ENCODE peak calls at places on chromosomes 1 and 21, in six cellular contexts. D is IMR-90, R is A549, X is SK-N-SH, G is WTC11, K is H1. Z is an unnamed sample.

GRCh38 chr1:187680823-187681222 is 852.1 kb downstream of the PLA2G4A start:
- DNase-seq in D (peak), R (no peak), X (no peak), G (no peak), K (no peak), Z (no peak)

GRCh38 chr1:172449585-172450523 is 6.0 kb upstream of the PIGC start:
- DNase-seq in D (peak), R (peak), X (peak), G (peak), K (peak), Z (peak)

GRCh38 chr1:121516279-121516967 is 331.6 kb downstream of the SRGAP2C start:
- DNase-seq in D (no peak), R (no peak), X (no peak), G (no peak), K (no peak), Z (no peak)

GRCh38 chr1:111880866-111881837 is 108.3 kb downstream of the KCND3 start:
- DNase-seq in D (no peak), R (no peak), X (peak), G (no peak), K (no peak), Z (no peak)

GRCh38 chr21:45332981-45333582 is 45.4 kb upstream of the POFUT2 start:
- DNase-seq in D (no peak), R (no peak), X (no peak), G (no peak), K (no peak), Z (no peak)

GRCh38 chr1:175663991-175664390 is 79.4 kb downstream of the TNR start:
- DNase-seq in D (no peak), R (no peak), X (no peak), G (no peak), K (no peak), Z (no peak)

GRCh38 chr1:58447891-58448290 is 98.6 kb downstream of the OMA1 start:
- DNase-seq in D (no peak), R (no peak), X (peak), G (no peak), K (no peak), Z (no peak)

GRCh38 chr1:60423181-60423780 is 349.7 kb upstream of the C1orf87 start:
- DNase-seq in D (no peak), R (no peak), X (no peak), G (no peak), K (no peak), Z (no peak)

GRCh38 chr1:36464605-36465393 is 615 bp upstream of the MRPS15 start:
- DNase-seq in D (peak), R (no peak), X (no peak), G (peak), K (no peak), Z (no peak)

GRCh38 chr1:63775418-63776127 is 1.8 kb downstream of the ROR1 start:
- DNase-seq in D (peak), R (no peak), X (peak), G (no peak), K (no peak), Z (no peak)

GRCh38 chr1:201628490-201628889 is 89.6 kb downstream of the NAV1 start:
- DNase-seq in D (no peak), R (no peak), X (peak), G (peak), K (no peak), Z (no peak)

GRCh38 chr1:179818260-179818659 is 59.3 kb downstream of the TOR1AIP2 start:
- DNase-seq in D (no peak), R (no peak), X (no peak), G (no peak), K (no peak), Z (no peak)

GRCh38 chr21:37712204-37712934 is 203.9 kb downstream of the KCNJ6 start:
- DNase-seq in D (peak), R (peak), X (peak), G (peak), K (peak), Z (peak)

GRCh38 chr1:32702599-32703478 is at the start of gene SYNC:
- DNase-seq in D (peak), R (peak), X (peak), G (no peak), K (no peak), Z (peak)

GRCh38 chr1:220696226-220696862 is 6.2 kb downstream of the C1orf115 start:
- DNase-seq in D (no peak), R (no peak), X (no peak), G (no peak), K (no peak), Z (peak)

GRCh38 chr1:56709269-56709880 is 64.3 kb downstream of the PRKAA2 start:
- DNase-seq in D (peak), R (peak), X (peak), G (no peak), K (no peak), Z (peak)

GRCh38 chr1:246930830-246931548 is 759 bp downstream of the AHCTF1 start:
- DNase-seq in D (peak), R (peak), X (peak), G (peak), K (peak), Z (peak)

GRCh38 chr1:35533596-35533995 is 23.6 kb downstream of the KIAA0319L start:
- DNase-seq in D (no peak), R (no peak), X (no peak), G (no peak), K (no peak), Z (peak)

GRCh38 chr1:101476541-101476940 is 239.7 kb downstream of the S1PR1 start:
- DNase-seq in D (no peak), R (no peak), X (no peak), G (no peak), K (no peak), Z (no peak)

GRCh38 chr1:243325305-243325890 is 69.6 kb downstream of the SDCCAG8 start:
- DNase-seq in D (peak), R (peak), X (peak), G (no peak), K (no peak), Z (peak)

GRCh38 chr1:147091801-147092200 is 80.5 kb downstream of the PRKAB2 start:
- DNase-seq in D (no peak), R (no peak), X (no peak), G (no peak), K (no peak), Z (no peak)

GRCh38 chr1:79262745-79263258 is 256.3 kb upstream of the ADGRL4 start:
- DNase-seq in D (no peak), R (no peak), X (no peak), G (no peak), K (no peak), Z (no peak)

GRCh38 chr1:51583532-51583931 is 33.4 kb upstream of the OSBPL9 start:
- DNase-seq in D (peak), R (no peak), X (no peak), G (no peak), K (no peak), Z (no peak)

GRCh38 chr1:111219466-111220286 is 7.8 kb upstream of the CHI3L2 start:
- DNase-seq in D (no peak), R (no peak), X (no peak), G (no peak), K (no peak), Z (no peak)

GRCh38 chr1:241817331-241817792 is 30.6 kb upstream of the EXO1 start:
- DNase-seq in D (peak), R (no peak), X (no peak), G (no peak), K (no peak), Z (no peak)

GRCh38 chr1:205656236-205656635 is 24.1 kb downstream of the SLC45A3 start:
- DNase-seq in D (peak), R (no peak), X (no peak), G (no peak), K (no peak), Z (no peak)

GRCh38 chr1:162878000-162878596 is 17.1 kb upstream of the CCDC190 start:
- DNase-seq in D (peak), R (no peak), X (peak), G (peak), K (peak), Z (peak)

GRCh38 chr1:39105841-39106765 is 80.0 kb downstream of the NDUFS5 start:
- DNase-seq in D (no peak), R (no peak), X (peak), G (peak), K (peak), Z (no peak)

GRCh38 chr1:188241629-188242028 is 1412.9 kb downstream of the PLA2G4A start:
- DNase-seq in D (no peak), R (no peak), X (no peak), G (no peak), K (no peak), Z (no peak)

GRCh38 chr21:38671716-38672115 is 134.0 kb upstream of the ETS2 start:
- DNase-seq in D (no peak), R (no peak), X (no peak), G (no peak), K (no peak), Z (no peak)

GRCh38 chr1:151773698-151774097 is 10.4 kb upstream of the MRPL9 start:
- DNase-seq in D (peak), R (no peak), X (no peak), G (no peak), K (no peak), Z (peak)

GRCh38 chr1:29121951-29122661 is 1.6 kb downstream of the TMEM200B start:
- DNase-seq in D (peak), R (no peak), X (peak), G (peak), K (peak), Z (no peak)

GRCh38 chr1:237864338-237865244 is 26.1 kb downstream of the ZP4 start:
- DNase-seq in D (no peak), R (peak), X (peak), G (peak), K (peak), Z (peak)

GRCh38 chr1:152440635-152441471 is 26.8 kb upstream of the CRNN start:
- DNase-seq in D (peak), R (peak), X (peak), G (peak), K (peak), Z (peak)

GRCh38 chr1:85581138-85581801 is 709 bp downstream of the CCN1 start:
- DNase-seq in D (peak), R (peak), X (peak), G (peak), K (peak), Z (peak)
- TF ChIP-seq USF2 in D (no peak), R (no peak), X (no peak), G (peak), K (peak), Z (no peak)

GRCh38 chr21:42924433-42924751 is 1.0 kb downstream of the ERVH48-1 start:
- DNase-seq in D (no peak), R (no peak), X (no peak), G (no peak), K (no peak), Z (no peak)

GRCh38 chr21:42931560-42932235 is 6.3 kb upstream of the ERVH48-1 start:
- DNase-seq in D (no peak), R (no peak), X (no peak), G (no peak), K (no peak), Z (no peak)

GRCh38 chr21:42925114-42925907 is at the start of gene ERVH48-1:
- DNase-seq in D (peak), R (no peak), X (no peak), G (peak), K (no peak), Z (no peak)

DNA sequence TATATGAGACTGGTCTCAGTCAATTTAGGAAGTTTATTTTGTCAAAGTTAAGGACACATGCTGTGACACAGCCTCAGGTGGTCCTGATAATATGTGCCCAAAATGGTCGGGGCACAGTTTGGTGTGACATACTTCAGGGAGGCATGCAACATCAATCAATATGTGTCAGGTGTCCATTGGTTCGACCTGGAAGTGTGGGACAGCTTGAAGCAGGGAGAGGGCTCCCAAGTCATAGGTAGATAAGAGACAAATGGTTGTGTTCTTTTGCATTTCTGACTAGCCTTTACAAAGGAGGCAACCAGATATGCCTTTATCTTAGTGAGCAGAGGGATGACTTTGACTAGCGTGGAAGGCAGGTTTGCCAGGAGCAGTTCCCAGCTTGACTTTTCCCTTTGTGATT is 4.5 kb upstream of the ERVH48-1 start:
- DNase-seq in D (no peak), R (no peak), X (no peak), G (no peak), K (no peak), Z (no peak)
- TF ChIP-seq USF2 in D (no peak), R (no peak), X (no peak), G (no peak), K (no peak), Z (no peak)

GRCh38 chr1:97685355-97685754 is 235.5 kb downstream of the DPYD start:
- DNase-seq in D (no peak), R (no peak), X (no peak), G (no peak), K (no peak), Z (no peak)

GRCh38 chr1:97677702-97678101 is 243.1 kb downstream of the DPYD start:
- DNase-seq in D (no peak), R (no peak), X (no peak), G (no peak), K (no peak), Z (no peak)

GRCh38 chr1:97680460-97680859 is 240.4 kb downstream of the DPYD start:
- DNase-seq in D (no peak), R (no peak), X (peak), G (no peak), K (no peak), Z (no peak)

DNA sequence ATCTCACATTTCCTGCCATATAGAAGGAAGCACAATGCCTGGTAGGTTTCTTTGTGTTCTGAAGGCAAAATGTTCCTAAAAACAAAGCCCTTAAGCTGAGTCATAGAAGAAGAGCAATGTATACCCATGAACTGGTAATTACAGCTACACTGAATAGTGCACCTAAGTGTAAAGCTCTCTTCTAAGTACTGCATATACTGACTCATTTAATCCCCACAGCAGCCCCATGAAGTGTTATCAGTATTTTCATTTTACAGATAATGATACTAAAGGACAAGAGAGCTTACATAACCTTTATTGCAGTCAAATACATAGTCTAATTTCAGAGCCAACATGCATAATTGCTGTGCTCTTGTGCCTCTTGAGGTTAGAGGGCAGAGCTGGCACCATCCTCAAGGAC is 239.9 kb downstream of the DPYD start:
- DNase-seq in D (peak), R (no peak), X (peak), G (no peak), K (no peak), Z (no peak)
- TF ChIP-seq USF2 in D (no peak), R (no peak), X (no peak), G (no peak), K (no peak), Z (no peak)

GRCh38 chr1:7264101-7264500 is 478.8 kb downstream of the CAMTA1 start:
- DNase-seq in D (no peak), R (no peak), X (no peak), G (no peak), K (no peak), Z (no peak)
- TF ChIP-seq USF2 in D (no peak), R (no peak), X (no peak), G (no peak), K (no peak), Z (no peak)

GRCh38 chr1:22741118-22741517 is 30.5 kb downstream of the EPHB2 start:
- DNase-seq in D (no peak), R (no peak), X (no peak), G (no peak), K (no peak), Z (no peak)

GRCh38 chr1:22737374-22738068 is 26.9 kb downstream of the EPHB2 start:
- DNase-seq in D (no peak), R (no peak), X (no peak), G (no peak), K (no peak), Z (no peak)

GRCh38 chr1:22738522-22738921 is 27.9 kb downstream of the EPHB2 start:
- DNase-seq in D (peak), R (no peak), X (no peak), G (no peak), K (no peak), Z (no peak)

GRCh38 chr1:22738069-22738435 is 27.4 kb downstream of the EPHB2 start:
- DNase-seq in D (no peak), R (no peak), X (no peak), G (no peak), K (no peak), Z (no peak)

GRCh38 chr1:22739648-22740385 is 29.2 kb downstream of the EPHB2 start:
- DNase-seq in D (peak), R (peak), X (no peak), G (no peak), K (no peak), Z (peak)
- TF ChIP-seq USF2 in D (no peak), R (no peak), X (no peak), G (no peak), K (no peak), Z (no peak)

GRCh38 chr1:54493608-54494007 is 54.4 kb upstream of the ACOT11 start:
- DNase-seq in D (no peak), R (no peak), X (no peak), G (no peak), K (no peak), Z (no peak)
- TF ChIP-seq USF2 in D (no peak), R (no peak), X (no peak), G (no peak), K (no peak), Z (no peak)

GRCh38 chr1:98706173-98706848 is 44.8 kb downstream of the SNX7 start:
- DNase-seq in D (peak), R (no peak), X (no peak), G (no peak), K (no peak), Z (no peak)
- TF ChIP-seq USF2 in D (no peak), R (no peak), X (no peak), G (no peak), K (no peak), Z (no peak)

GRCh38 chr1:30690115-30690645 is 33.2 kb downstream of the MATN1 start:
- DNase-seq in D (no peak), R (no peak), X (no peak), G (no peak), K (no peak), Z (no peak)

GRCh38 chr1:30688920-30689794 is 34.2 kb downstream of the MATN1 start:
- DNase-seq in D (no peak), R (no peak), X (peak), G (no peak), K (no peak), Z (no peak)

GRCh38 chr1:30685796-30686165 is 37.6 kb downstream of the MATN1 start:
- DNase-seq in D (no peak), R (no peak), X (no peak), G (peak), K (no peak), Z (no peak)

GRCh38 chr1:30686236-30686635 is 37.1 kb downstream of the MATN1 start:
- DNase-seq in D (no peak), R (no peak), X (no peak), G (no peak), K (no peak), Z (no peak)

DNA sequence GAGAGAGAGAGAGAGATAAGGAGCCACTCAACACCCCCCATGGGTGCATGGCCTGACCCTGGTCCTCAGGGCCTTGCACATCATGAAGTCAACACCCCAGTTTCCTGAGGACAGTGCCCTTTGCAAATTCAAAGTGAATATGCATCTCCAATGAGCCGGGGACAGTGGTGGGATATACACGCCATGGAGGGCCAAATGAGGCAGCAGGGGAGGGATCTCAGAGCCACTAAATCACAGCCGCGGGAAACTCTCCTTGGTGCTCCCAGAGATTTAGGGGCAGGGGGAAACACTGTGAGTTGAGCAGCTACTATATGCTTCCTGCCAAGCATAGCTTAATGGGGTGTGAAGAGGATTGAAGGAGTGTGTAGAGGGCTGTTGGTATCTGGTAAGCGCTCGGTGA is 35.5 kb downstream of the MATN1 start:
- DNase-seq in D (no peak), R (no peak), X (no peak), G (no peak), K (no peak), Z (no peak)
- TF ChIP-seq USF2 in D (no peak), R (no peak), X (no peak), G (no peak), K (no peak), Z (no peak)

DNA sequence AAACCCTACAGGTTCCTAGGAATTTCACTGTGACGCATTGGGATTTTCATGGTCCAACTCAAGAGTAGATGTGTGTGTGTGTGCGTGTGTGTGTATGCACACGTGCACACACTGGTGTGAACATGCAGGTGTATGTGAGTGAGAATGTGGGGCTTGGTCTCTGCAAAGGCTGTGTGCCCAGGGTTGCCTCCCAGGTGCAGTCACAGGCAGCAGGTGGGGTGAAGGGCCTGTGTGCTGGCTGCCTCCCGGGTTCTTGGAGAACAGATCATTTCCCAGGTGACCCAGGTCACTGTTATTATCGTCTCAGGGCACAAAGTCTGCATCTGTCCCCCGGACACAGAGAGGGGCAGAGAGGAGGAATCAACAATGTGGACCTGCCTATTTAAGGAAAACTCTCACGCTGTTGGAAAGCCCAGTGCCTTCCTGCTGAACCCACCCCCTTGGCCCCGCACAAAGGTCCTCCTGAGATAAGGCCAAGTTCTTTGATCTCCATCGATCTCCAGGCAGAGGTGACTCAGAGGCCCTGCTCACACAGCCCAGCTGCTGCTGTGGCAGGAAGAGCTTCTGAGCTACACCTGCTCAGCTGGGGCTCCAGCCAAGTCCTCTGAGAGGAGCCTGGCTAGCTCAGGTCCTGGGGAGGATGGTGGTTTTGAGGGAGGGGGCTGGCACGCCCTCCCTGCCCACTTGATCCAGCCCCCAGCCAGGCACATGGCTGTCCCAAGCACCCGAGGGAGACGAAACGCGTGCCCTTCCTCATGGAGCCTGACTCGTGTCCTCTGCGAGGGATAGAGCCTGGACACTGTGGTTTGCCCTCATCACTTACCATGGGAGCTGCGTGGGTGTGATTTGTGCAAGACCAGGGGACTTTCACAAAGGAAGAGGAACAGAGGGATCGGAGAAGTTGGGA is 134.0 kb upstream of the ARHGEF16 start:
- DNase-seq in D (peak), R (no peak), X (no peak), G (no peak), K (no peak), Z (no peak)
- TF ChIP-seq USF2 in D (no peak), R (no peak), X (no peak), G (no peak), K (no peak), Z (no peak)